ENCODE peak calls at places on chromosomes 5 and 9, in seven cellular contexts. One of them, this sample, is unnamed.
A peak's percentile ranks its signal among the peaks of the same experiment; 100 is the strongest.

GRCh38 chr5:147998704-147999103 is 65.1 kb upstream of the SPINK5 start:
- DNase-seq in IMR-90: no peak
- DNase-seq in neural crest cell: no peak
- DNase-seq in NB4: no peak
- DNase-seq in cardiac fibroblast: no peak
- DNase-seq in GM12865: no peak
- DNase-seq in left ventricle myocardium inferior: no peak
- DNase-seq in this sample: no peak

GRCh38 chr5:57172466-57172961 is 1.3 kb upstream of the GPBP1 start:
- DNase-seq in left ventricle myocardium inferior: no peak
- DNase-seq in GM12865: peak; percentile 42
- DNase-seq in NB4: peak; percentile 62
- DNase-seq in IMR-90: no peak
- DNase-seq in cardiac fibroblast: peak; percentile 44
- DNase-seq in neural crest cell: no peak
- DNase-seq in this sample: no peak

GRCh38 chr9:107487521-107488399 is 1.8 kb downstream of the KLF4 start:
- DNase-seq in GM12865: peak; percentile 60
- DNase-seq in neural crest cell: peak; percentile 49
- DNase-seq in IMR-90: no peak
- DNase-seq in cardiac fibroblast: peak; percentile 73
- DNase-seq in NB4: no peak
- DNase-seq in left ventricle myocardium inferior: peak; percentile 45
- DNase-seq in this sample: peak; percentile 42

GRCh38 chr5:143454936-143455516 is 51.5 kb upstream of the NR3C1 start:
- DNase-seq in cardiac fibroblast: no peak
- DNase-seq in left ventricle myocardium inferior: no peak
- DNase-seq in NB4: no peak
- DNase-seq in GM12865: no peak
- DNase-seq in neural crest cell: no peak
- DNase-seq in IMR-90: no peak
- DNase-seq in this sample: no peak

GRCh38 chr9:71048271-71048670 is 73.2 kb downstream of the TRPM3 start:
- DNase-seq in NB4: no peak
- DNase-seq in GM12865: no peak
- DNase-seq in left ventricle myocardium inferior: no peak
- DNase-seq in cardiac fibroblast: no peak
- DNase-seq in neural crest cell: no peak
- DNase-seq in IMR-90: no peak
- DNase-seq in this sample: no peak

GRCh38 chr5:6595405-6595804 is 37.4 kb downstream of the NSUN2 start:
- DNase-seq in IMR-90: no peak
- DNase-seq in left ventricle myocardium inferior: no peak
- DNase-seq in cardiac fibroblast: no peak
- DNase-seq in NB4: no peak
- DNase-seq in GM12865: no peak
- DNase-seq in neural crest cell: no peak
- DNase-seq in this sample: no peak

GRCh38 chr9:78806492-78807160 is 509.7 kb downstream of the PSAT1 start:
- DNase-seq in IMR-90: peak; percentile 17
- DNase-seq in neural crest cell: no peak
- DNase-seq in NB4: no peak
- DNase-seq in cardiac fibroblast: no peak
- DNase-seq in left ventricle myocardium inferior: no peak
- DNase-seq in GM12865: no peak
- DNase-seq in this sample: no peak

GRCh38 chr5:105754056-105754455 is 1916.7 kb downstream of the EFNA5 start:
- DNase-seq in cardiac fibroblast: no peak
- DNase-seq in GM12865: no peak
- DNase-seq in neural crest cell: no peak
- DNase-seq in IMR-90: peak; percentile 12
- DNase-seq in NB4: no peak
- DNase-seq in left ventricle myocardium inferior: no peak
- DNase-seq in this sample: no peak

GRCh38 chr5:145056805-145057204 is 778.3 kb downstream of the PRELID2 start:
- DNase-seq in left ventricle myocardium inferior: no peak
- DNase-seq in NB4: no peak
- DNase-seq in neural crest cell: no peak
- DNase-seq in cardiac fibroblast: no peak
- DNase-seq in GM12865: peak; percentile 65
- DNase-seq in IMR-90: peak; percentile 71
- DNase-seq in this sample: no peak

GRCh38 chr5:38029431-38030065 is 189.7 kb upstream of the GDNF start:
- DNase-seq in cardiac fibroblast: no peak
- DNase-seq in NB4: no peak
- DNase-seq in neural crest cell: no peak
- DNase-seq in left ventricle myocardium inferior: no peak
- DNase-seq in GM12865: no peak
- DNase-seq in IMR-90: no peak
- DNase-seq in this sample: no peak

GRCh38 chr5:10695055-10695649 is 65.9 kb downstream of the DAP start:
- DNase-seq in NB4: peak; percentile 63
- DNase-seq in left ventricle myocardium inferior: peak; percentile 76
- DNase-seq in IMR-90: peak; percentile 69
- DNase-seq in GM12865: peak; percentile 65
- DNase-seq in cardiac fibroblast: peak; percentile 76
- DNase-seq in neural crest cell: peak; percentile 53
- DNase-seq in this sample: peak; percentile 67

GRCh38 chr9:16197578-16198370 is 644.9 kb downstream of the CCDC171 start:
- DNase-seq in IMR-90: peak; percentile 44
- DNase-seq in neural crest cell: no peak
- DNase-seq in cardiac fibroblast: no peak
- DNase-seq in GM12865: no peak
- DNase-seq in left ventricle myocardium inferior: no peak
- DNase-seq in NB4: no peak
- DNase-seq in this sample: no peak

GRCh38 chr9:14790628-14791027 is 68.1 kb upstream of the CER1 start:
- DNase-seq in NB4: no peak
- DNase-seq in cardiac fibroblast: no peak
- DNase-seq in GM12865: no peak
- DNase-seq in IMR-90: no peak
- DNase-seq in left ventricle myocardium inferior: no peak
- DNase-seq in neural crest cell: no peak
- DNase-seq in this sample: no peak

GRCh38 chr9:14793389-14793788 is 70.9 kb upstream of the CER1 start:
- DNase-seq in GM12865: no peak
- DNase-seq in neural crest cell: no peak
- DNase-seq in cardiac fibroblast: no peak
- DNase-seq in NB4: no peak
- DNase-seq in left ventricle myocardium inferior: no peak
- DNase-seq in IMR-90: no peak
- DNase-seq in this sample: no peak

GRCh38 chr9:14783358-14783757 is 60.8 kb upstream of the CER1 start:
- DNase-seq in NB4: no peak
- DNase-seq in left ventricle myocardium inferior: no peak
- DNase-seq in IMR-90: no peak
- DNase-seq in neural crest cell: no peak
- DNase-seq in cardiac fibroblast: no peak
- DNase-seq in GM12865: no peak
- DNase-seq in this sample: no peak

GRCh38 chr9:14788846-14789245 is 66.3 kb upstream of the CER1 start:
- DNase-seq in neural crest cell: no peak
- DNase-seq in NB4: no peak
- DNase-seq in cardiac fibroblast: no peak
- DNase-seq in left ventricle myocardium inferior: no peak
- DNase-seq in IMR-90: no peak
- DNase-seq in GM12865: no peak
- DNase-seq in this sample: no peak
- TF ChIP-seq CTCF in neural crest cell: no peak
- TF ChIP-seq CTCF in NB4: no peak
- TF ChIP-seq CTCF in cardiac fibroblast: no peak
- TF ChIP-seq CTCF in left ventricle myocardium inferior: no peak
- TF ChIP-seq CTCF in IMR-90: no peak
- TF ChIP-seq CTCF in GM12865: no peak
- TF ChIP-seq CTCF in this sample: no peak

GRCh38 chr9:98538203-98538602 is 170.5 kb downstream of the GABBR2 start:
- DNase-seq in IMR-90: no peak
- DNase-seq in neural crest cell: no peak
- DNase-seq in NB4: no peak
- DNase-seq in cardiac fibroblast: no peak
- DNase-seq in left ventricle myocardium inferior: no peak
- DNase-seq in GM12865: no peak
- DNase-seq in this sample: no peak
- TF ChIP-seq CTCF in IMR-90: peak; percentile 3
- TF ChIP-seq CTCF in neural crest cell: no peak
- TF ChIP-seq CTCF in NB4: no peak
- TF ChIP-seq CTCF in cardiac fibroblast: peak; percentile 9
- TF ChIP-seq CTCF in left ventricle myocardium inferior: no peak
- TF ChIP-seq CTCF in GM12865: no peak
- TF ChIP-seq CTCF in this sample: no peak

DNA sequence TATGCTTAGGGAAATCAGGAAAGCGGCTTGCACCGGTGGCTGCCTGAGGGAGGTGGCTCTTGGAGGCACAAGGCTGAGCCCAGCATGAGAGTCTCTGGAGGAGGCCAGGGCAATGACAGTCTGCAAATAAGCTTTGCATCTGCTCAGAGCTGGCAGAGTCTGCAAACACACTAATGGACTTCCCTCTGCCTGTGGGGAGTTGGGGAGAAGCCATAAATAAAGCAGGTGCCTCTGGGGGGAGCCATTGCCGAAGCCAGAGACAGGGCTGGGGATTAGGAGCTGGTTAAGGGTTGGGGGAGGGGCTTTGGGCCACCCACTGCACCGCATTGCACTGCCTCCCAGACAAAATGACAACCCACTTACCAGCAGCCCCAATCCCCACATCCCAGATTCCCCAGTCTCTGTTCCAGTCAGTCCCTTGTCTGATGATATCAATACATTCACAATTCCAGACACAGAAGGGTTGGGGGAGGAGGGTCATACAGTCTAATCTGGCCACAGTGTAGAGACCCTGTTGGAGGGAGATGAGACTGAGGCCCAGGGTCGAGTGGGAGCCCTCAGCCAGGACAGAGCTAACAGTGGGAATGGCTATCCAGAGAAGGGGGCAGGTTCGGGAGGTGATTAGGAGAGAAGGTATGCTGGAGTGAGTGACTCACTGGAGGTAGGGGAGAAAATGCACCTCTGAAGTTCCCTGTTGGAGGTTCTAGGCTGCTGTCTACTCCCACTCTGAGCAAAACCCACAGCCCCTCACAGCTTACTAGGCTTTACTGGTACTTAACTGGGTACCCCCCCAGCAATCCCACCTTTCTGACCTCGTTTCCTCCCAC is 53.7 kb downstream of the PAX5 start:
- DNase-seq in IMR-90: no peak
- DNase-seq in NB4: peak; percentile 38
- DNase-seq in cardiac fibroblast: no peak
- DNase-seq in left ventricle myocardium inferior: no peak
- DNase-seq in neural crest cell: peak; percentile 22
- DNase-seq in GM12865: peak; percentile 42
- DNase-seq in this sample: no peak
- TF ChIP-seq CTCF in IMR-90: no peak
- TF ChIP-seq CTCF in NB4: peak; percentile 18
- TF ChIP-seq CTCF in cardiac fibroblast: no peak
- TF ChIP-seq CTCF in left ventricle myocardium inferior: no peak
- TF ChIP-seq CTCF in neural crest cell: no peak
- TF ChIP-seq CTCF in GM12865: peak; percentile 22
- TF ChIP-seq CTCF in this sample: no peak

GRCh38 chr9:83322438-83322837 is 215.8 kb downstream of the FRMD3 start:
- DNase-seq in NB4: no peak
- DNase-seq in neural crest cell: no peak
- DNase-seq in left ventricle myocardium inferior: no peak
- DNase-seq in cardiac fibroblast: no peak
- DNase-seq in GM12865: no peak
- DNase-seq in IMR-90: no peak
- DNase-seq in this sample: no peak

GRCh38 chr9:83327750-83328622 is 210.2 kb downstream of the FRMD3 start:
- DNase-seq in cardiac fibroblast: no peak
- DNase-seq in NB4: no peak
- DNase-seq in IMR-90: no peak
- DNase-seq in left ventricle myocardium inferior: no peak
- DNase-seq in GM12865: no peak
- DNase-seq in neural crest cell: no peak
- DNase-seq in this sample: no peak

GRCh38 chr9:83330207-83331196 is 207.7 kb downstream of the FRMD3 start:
- DNase-seq in neural crest cell: no peak
- DNase-seq in left ventricle myocardium inferior: no peak
- DNase-seq in GM12865: peak; percentile 11
- DNase-seq in cardiac fibroblast: no peak
- DNase-seq in NB4: peak; percentile 13
- DNase-seq in IMR-90: no peak
- DNase-seq in this sample: no peak

GRCh38 chr9:83323148-83323547 is 215.1 kb downstream of the FRMD3 start:
- DNase-seq in neural crest cell: no peak
- DNase-seq in IMR-90: no peak
- DNase-seq in cardiac fibroblast: no peak
- DNase-seq in GM12865: no peak
- DNase-seq in NB4: no peak
- DNase-seq in left ventricle myocardium inferior: no peak
- DNase-seq in this sample: no peak

GRCh38 chr9:83327323-83327722 is 210.9 kb downstream of the FRMD3 start:
- DNase-seq in GM12865: no peak
- DNase-seq in NB4: no peak
- DNase-seq in cardiac fibroblast: no peak
- DNase-seq in IMR-90: no peak
- DNase-seq in neural crest cell: no peak
- DNase-seq in left ventricle myocardium inferior: no peak
- DNase-seq in this sample: no peak
- TF ChIP-seq CTCF in GM12865: no peak
- TF ChIP-seq CTCF in NB4: no peak
- TF ChIP-seq CTCF in cardiac fibroblast: no peak
- TF ChIP-seq CTCF in IMR-90: no peak
- TF ChIP-seq CTCF in neural crest cell: no peak
- TF ChIP-seq CTCF in left ventricle myocardium inferior: no peak
- TF ChIP-seq CTCF in this sample: no peak

DNA sequence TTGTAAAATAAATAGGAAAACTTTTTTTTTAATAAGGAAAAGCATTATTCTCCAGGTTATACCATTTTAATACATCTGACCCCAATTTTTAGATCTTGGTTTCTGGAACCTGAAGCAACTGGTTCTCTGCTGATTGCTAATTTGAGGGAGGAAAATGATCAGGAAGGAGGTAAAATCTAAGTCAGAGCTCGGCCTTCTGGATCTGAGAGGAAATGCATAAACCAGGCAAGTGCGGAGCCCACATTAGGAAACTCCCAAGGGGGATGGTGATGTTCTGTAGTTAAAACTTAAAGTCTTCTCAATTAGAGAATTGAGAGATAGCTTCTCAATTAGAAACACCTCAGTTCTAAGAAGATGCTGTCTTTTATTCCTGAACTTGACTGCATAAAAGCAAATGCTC is 113.5 kb downstream of the TSSK1B start:
- DNase-seq in left ventricle myocardium inferior: no peak
- DNase-seq in cardiac fibroblast: peak; percentile 29
- DNase-seq in GM12865: no peak
- DNase-seq in neural crest cell: no peak
- DNase-seq in NB4: no peak
- DNase-seq in IMR-90: no peak
- DNase-seq in this sample: no peak
- TF ChIP-seq CTCF in left ventricle myocardium inferior: no peak
- TF ChIP-seq CTCF in cardiac fibroblast: no peak
- TF ChIP-seq CTCF in GM12865: no peak
- TF ChIP-seq CTCF in neural crest cell: no peak
- TF ChIP-seq CTCF in NB4: no peak
- TF ChIP-seq CTCF in IMR-90: no peak
- TF ChIP-seq CTCF in this sample: no peak

This sample was measured in mesothelial cell of epicardium.